ENCODE peak calls at places on chromosomes 7 and 10, in nine cellular contexts. F is GM23248; Q is A172; I is activated B cell treated with CpG ODN at 0.5 μM for 24 hours; W is bronchial epithelial cell; N is foreskin fibroblast; Y is neural progenitor cell; A is C1 segment of cervical spinal cord; J is stimulated activated CD4-positive, alpha-beta T cell treated with anti-CD3 and anti-CD28 coated beads, Interleukin-4, amount 100 ng/mL, for 48 hours. R is an unnamed sample.

GRCh38 chr10:36899652-36900051 is 225.7 kb upstream of the ANKRD30A start:
- DNase-seq in F (no peak), Q (no peak), I (no peak), W (no peak), N (no peak), Y (no peak), A (no peak), J (no peak), R (no peak)

GRCh38 chr10:72107325-72108003 is 19.1 kb upstream of the SPOCK2 start:
- DNase-seq in F (peak; percentile 10), Q (peak; percentile 58), I (no peak), W (peak; percentile 89), N (no peak), Y (no peak), A (no peak), J (no peak), R (no peak)

GRCh38 chr7:140417456-140418155 is 13.7 kb downstream of the RAB19 start:
- DNase-seq in F (no peak), Q (no peak), I (no peak), W (no peak), N (no peak), Y (no peak), A (no peak), J (no peak), R (no peak)

GRCh38 chr10:110274072-110274627 is 30.6 kb downstream of the SMNDC1 start:
- DNase-seq in F (no peak), Q (no peak), I (no peak), W (no peak), N (no peak), Y (no peak), A (no peak), J (no peak), R (no peak)

GRCh38 chr7:526474-527034 is 6.9 kb upstream of the PDGFA start:
- DNase-seq in F (no peak), Q (no peak), I (no peak), W (peak; percentile 11), N (no peak), Y (no peak), A (no peak), J (no peak), R (peak; percentile 69)

GRCh38 chr10:77348711-77349110 is 288.9 kb downstream of the KCNMA1 start:
- DNase-seq in F (no peak), Q (no peak), I (no peak), W (no peak), N (no peak), Y (no peak), A (no peak), J (no peak), R (no peak)

GRCh38 chr7:31805209-31805818 is 118.3 kb downstream of the PPP1R17 start:
- DNase-seq in F (peak; percentile 8), Q (no peak), I (no peak), W (no peak), N (no peak), Y (no peak), A (no peak), J (no peak), R (no peak)

GRCh38 chr7:68888971-68889385 is 709.3 kb upstream of the AUTS2 start:
- DNase-seq in F (no peak), Q (peak; percentile 74), I (no peak), W (no peak), N (no peak), Y (no peak), A (no peak), J (no peak), R (no peak)

GRCh38 chr7:150341263-150342118 is at the start of gene RARRES2:
- DNase-seq in F (no peak), Q (no peak), I (no peak), W (no peak), N (no peak), Y (peak; percentile 52), A (peak; percentile 28), J (no peak), R (peak; percentile 92)

GRCh38 chr10:124547651-124548168 is 86.1 kb downstream of the LHPP start:
- DNase-seq in F (no peak), Q (no peak), I (no peak), W (no peak), N (no peak), Y (no peak), A (no peak), J (no peak), R (no peak)

GRCh38 chr7:71682841-71683341 is 550.9 kb downstream of the GALNT17 start:
- DNase-seq in F (no peak), Q (no peak), I (no peak), W (no peak), N (no peak), Y (peak; percentile 90), A (no peak), J (no peak), R (no peak)

GRCh38 chr10:88091490-88092061 is 228.2 kb downstream of the PTEN start:
- DNase-seq in F (no peak), Q (no peak), I (no peak), W (peak; percentile 93), N (no peak), Y (no peak), A (no peak), J (peak; percentile 66), R (peak; percentile 71)